ENCODE peak calls at places on chromosomes 4 and X, in ten cellular contexts. One of them, this sample, is unnamed.

GRCh38 chrX:46209768-46210167 is 335.5 kb downstream of the ZNF674 start:
- DNase-seq in activated CD4-positive, alpha-beta T cell treated with anti-CD3 and anti-CD28 coated beads, Interleukin-2, amount 50 U/mL, for 4 hours: no peak
- DNase-seq in NCI-H2081: no peak
- DNase-seq in adrenal gland: no peak
- DNase-seq in midbrain: no peak
- DNase-seq in DMS 273 treated with DMSO at 0.1 percent for 48 hours: no peak
- DNase-seq in HEK293T: no peak
- DNase-seq in PC-9: peak
- DNase-seq in activated naive CD4-positive, alpha-beta T cell: no peak
- DNase-seq in stimulated activated CD8-positive, alpha-beta memory T cell treated with anti-CD3 and anti-CD28 coated beads, Interleukin-4, amount 100 ng/mL, for 24 hours: no peak
- DNase-seq in this sample: no peak

GRCh38 chr4:73603307-73603710 is 16.9 kb downstream of the RASSF6 start:
- DNase-seq in HEK293T: no peak
- DNase-seq in adrenal gland: no peak
- DNase-seq in PC-9: no peak
- DNase-seq in stimulated activated CD8-positive, alpha-beta memory T cell treated with anti-CD3 and anti-CD28 coated beads, Interleukin-4, amount 100 ng/mL, for 24 hours: no peak
- DNase-seq in activated CD4-positive, alpha-beta T cell treated with anti-CD3 and anti-CD28 coated beads, Interleukin-2, amount 50 U/mL, for 4 hours: no peak
- DNase-seq in activated naive CD4-positive, alpha-beta T cell: no peak
- DNase-seq in midbrain: no peak
- DNase-seq in DMS 273 treated with DMSO at 0.1 percent for 48 hours: no peak
- DNase-seq in NCI-H2081: no peak
- DNase-seq in this sample: no peak

GRCh38 chrX:119427024-119427794 is 28.1 kb downstream of the SLC25A43 start:
- DNase-seq in DMS 273 treated with DMSO at 0.1 percent for 48 hours: no peak
- DNase-seq in midbrain: peak
- DNase-seq in activated CD4-positive, alpha-beta T cell treated with anti-CD3 and anti-CD28 coated beads, Interleukin-2, amount 50 U/mL, for 4 hours: no peak
- DNase-seq in PC-9: no peak
- DNase-seq in stimulated activated CD8-positive, alpha-beta memory T cell treated with anti-CD3 and anti-CD28 coated beads, Interleukin-4, amount 100 ng/mL, for 24 hours: no peak
- DNase-seq in activated naive CD4-positive, alpha-beta T cell: no peak
- DNase-seq in NCI-H2081: no peak
- DNase-seq in HEK293T: no peak
- DNase-seq in adrenal gland: no peak
- DNase-seq in this sample: no peak

GRCh38 chrX:12383196-12383595 is 244.9 kb downstream of the FRMPD4 start:
- DNase-seq in stimulated activated CD8-positive, alpha-beta memory T cell treated with anti-CD3 and anti-CD28 coated beads, Interleukin-4, amount 100 ng/mL, for 24 hours: no peak
- DNase-seq in HEK293T: peak
- DNase-seq in activated naive CD4-positive, alpha-beta T cell: no peak
- DNase-seq in DMS 273 treated with DMSO at 0.1 percent for 48 hours: no peak
- DNase-seq in NCI-H2081: no peak
- DNase-seq in PC-9: no peak
- DNase-seq in activated CD4-positive, alpha-beta T cell treated with anti-CD3 and anti-CD28 coated beads, Interleukin-2, amount 50 U/mL, for 4 hours: no peak
- DNase-seq in adrenal gland: no peak
- DNase-seq in midbrain: no peak
- DNase-seq in this sample: no peak

GRCh38 chr4:145132521-145133098 is 34.5 kb downstream of the ABCE1 start:
- DNase-seq in HEK293T: no peak
- DNase-seq in PC-9: no peak
- DNase-seq in NCI-H2081: no peak
- DNase-seq in DMS 273 treated with DMSO at 0.1 percent for 48 hours: no peak
- DNase-seq in activated CD4-positive, alpha-beta T cell treated with anti-CD3 and anti-CD28 coated beads, Interleukin-2, amount 50 U/mL, for 4 hours: no peak
- DNase-seq in midbrain: no peak
- DNase-seq in stimulated activated CD8-positive, alpha-beta memory T cell treated with anti-CD3 and anti-CD28 coated beads, Interleukin-4, amount 100 ng/mL, for 24 hours: no peak
- DNase-seq in activated naive CD4-positive, alpha-beta T cell: no peak
- DNase-seq in adrenal gland: no peak
- DNase-seq in this sample: no peak

GRCh38 chr4:176422511-176422910 is 102.7 kb downstream of the SPCS3 start:
- DNase-seq in activated naive CD4-positive, alpha-beta T cell: no peak
- DNase-seq in stimulated activated CD8-positive, alpha-beta memory T cell treated with anti-CD3 and anti-CD28 coated beads, Interleukin-4, amount 100 ng/mL, for 24 hours: no peak
- DNase-seq in NCI-H2081: no peak
- DNase-seq in DMS 273 treated with DMSO at 0.1 percent for 48 hours: no peak
- DNase-seq in activated CD4-positive, alpha-beta T cell treated with anti-CD3 and anti-CD28 coated beads, Interleukin-2, amount 50 U/mL, for 4 hours: no peak
- DNase-seq in midbrain: no peak
- DNase-seq in PC-9: no peak
- DNase-seq in adrenal gland: no peak
- DNase-seq in HEK293T: no peak
- DNase-seq in this sample: no peak

GRCh38 chr4:140004580-140005314 is 149.2 kb downstream of the MAML3 start:
- DNase-seq in DMS 273 treated with DMSO at 0.1 percent for 48 hours: peak
- DNase-seq in activated naive CD4-positive, alpha-beta T cell: no peak
- DNase-seq in HEK293T: no peak
- DNase-seq in PC-9: no peak
- DNase-seq in activated CD4-positive, alpha-beta T cell treated with anti-CD3 and anti-CD28 coated beads, Interleukin-2, amount 50 U/mL, for 4 hours: no peak
- DNase-seq in NCI-H2081: peak
- DNase-seq in midbrain: peak
- DNase-seq in stimulated activated CD8-positive, alpha-beta memory T cell treated with anti-CD3 and anti-CD28 coated beads, Interleukin-4, amount 100 ng/mL, for 24 hours: no peak
- DNase-seq in adrenal gland: peak
- DNase-seq in this sample: no peak

GRCh38 chrX:1578511-1579173 is 12.8 kb upstream of the AKAP17A start:
- DNase-seq in PC-9: no peak
- DNase-seq in stimulated activated CD8-positive, alpha-beta memory T cell treated with anti-CD3 and anti-CD28 coated beads, Interleukin-4, amount 100 ng/mL, for 24 hours: no peak
- DNase-seq in adrenal gland: no peak
- DNase-seq in NCI-H2081: no peak
- DNase-seq in DMS 273 treated with DMSO at 0.1 percent for 48 hours: no peak
- DNase-seq in midbrain: no peak
- DNase-seq in HEK293T: no peak
- DNase-seq in activated CD4-positive, alpha-beta T cell treated with anti-CD3 and anti-CD28 coated beads, Interleukin-2, amount 50 U/mL, for 4 hours: no peak
- DNase-seq in activated naive CD4-positive, alpha-beta T cell: no peak
- DNase-seq in this sample: no peak

GRCh38 chr4:114249561-114250356 is 270.3 kb upstream of the ARSJ start:
- DNase-seq in NCI-H2081: no peak
- DNase-seq in adrenal gland: no peak
- DNase-seq in midbrain: no peak
- DNase-seq in DMS 273 treated with DMSO at 0.1 percent for 48 hours: no peak
- DNase-seq in PC-9: no peak
- DNase-seq in HEK293T: no peak
- DNase-seq in stimulated activated CD8-positive, alpha-beta memory T cell treated with anti-CD3 and anti-CD28 coated beads, Interleukin-4, amount 100 ng/mL, for 24 hours: no peak
- DNase-seq in activated CD4-positive, alpha-beta T cell treated with anti-CD3 and anti-CD28 coated beads, Interleukin-2, amount 50 U/mL, for 4 hours: no peak
- DNase-seq in activated naive CD4-positive, alpha-beta T cell: no peak
- DNase-seq in this sample: no peak

GRCh38 chrX:1486749-1487361 is 34.1 kb upstream of the ASMTL start:
- DNase-seq in stimulated activated CD8-positive, alpha-beta memory T cell treated with anti-CD3 and anti-CD28 coated beads, Interleukin-4, amount 100 ng/mL, for 24 hours: no peak
- DNase-seq in PC-9: no peak
- DNase-seq in NCI-H2081: no peak
- DNase-seq in midbrain: no peak
- DNase-seq in adrenal gland: peak
- DNase-seq in HEK293T: no peak
- DNase-seq in activated naive CD4-positive, alpha-beta T cell: no peak
- DNase-seq in DMS 273 treated with DMSO at 0.1 percent for 48 hours: no peak
- DNase-seq in activated CD4-positive, alpha-beta T cell treated with anti-CD3 and anti-CD28 coated beads, Interleukin-2, amount 50 U/mL, for 4 hours: no peak
- DNase-seq in this sample: no peak

GRCh38 chr4:170004656-170005250 is 21.4 kb downstream of the MFAP3L start:
- DNase-seq in midbrain: peak
- DNase-seq in stimulated activated CD8-positive, alpha-beta memory T cell treated with anti-CD3 and anti-CD28 coated beads, Interleukin-4, amount 100 ng/mL, for 24 hours: no peak
- DNase-seq in NCI-H2081: no peak
- DNase-seq in activated naive CD4-positive, alpha-beta T cell: no peak
- DNase-seq in PC-9: no peak
- DNase-seq in adrenal gland: no peak
- DNase-seq in HEK293T: no peak
- DNase-seq in activated CD4-positive, alpha-beta T cell treated with anti-CD3 and anti-CD28 coated beads, Interleukin-2, amount 50 U/mL, for 4 hours: no peak
- DNase-seq in DMS 273 treated with DMSO at 0.1 percent for 48 hours: no peak
- DNase-seq in this sample: no peak

This sample was measured in LNCaP clone FGC.